ENCODE peak calls at places on chromosomes 4 and X, in seven cellular contexts. M is fibroblast of lung, N is brain microvascular endothelial cell, F is colonic mucosa, P is OCI-LY7, E is neural progenitor cell, B is cardiac muscle cell. X is an unnamed sample.

GRCh38 chr4:67892905-67893304 is 9.1 kb upstream of the TMPRSS11D start:
- DNase-seq in M (no peak), B (peak; percentile 14), N (no peak), P (no peak), F (no peak), E (peak; percentile 25), X (peak; percentile 80)

GRCh38 chrX:100410083-100410590 is at the start of gene PCDH19:
- DNase-seq in M (peak; percentile 52), F (peak; percentile 62), B (peak; percentile 89), P (no peak), N (peak; percentile 12), E (peak; percentile 89), X (peak; percentile 92)

GRCh38 chrX:119757979-119758681 is at the start of gene SOWAHD:
- DNase-seq in M (peak; percentile 21), F (peak; percentile 78), N (no peak), B (peak; percentile 42), E (peak; percentile 60), P (peak; percentile 39), X (peak; percentile 85)

GRCh38 chr4:86935833-86936721 is 1.3 kb downstream of the AFF1 start:
- DNase-seq in P (peak; percentile 88), N (peak; percentile 31), E (peak; percentile 36), F (peak; percentile 91), B (peak; percentile 45), M (peak; percentile 63), X (peak; percentile 91)

GRCh38 chrX:139126493-139126892 is 404.0 kb upstream of the F9 start:
- DNase-seq in M (no peak), F (peak; percentile 21), B (peak; percentile 64), N (no peak), E (peak; percentile 65), P (peak; percentile 46), X (peak; percentile 80)

GRCh38 chrX:149512225-149512885 is 7.2 kb upstream of the IDS start:
- DNase-seq in E (peak; percentile 62), B (peak; percentile 55), N (peak; percentile 40), F (peak; percentile 53), M (peak; percentile 40), P (peak; percentile 55), X (peak; percentile 89)

GRCh38 chr4:107366900-107367299 is 330.8 kb upstream of the DKK2 start:
- DNase-seq in N (no peak), M (no peak), P (no peak), B (no peak), E (no peak), F (no peak), X (no peak)

GRCh38 chr4:24933684-24934275 is 20.9 kb upstream of the CCDC149 start:
- DNase-seq in M (no peak), E (no peak), B (no peak), F (no peak), P (no peak), N (no peak), X (no peak)

GRCh38 chrX:12118134-12118533 is 20.1 kb upstream of the FRMPD4 start:
- DNase-seq in B (no peak), E (no peak), F (no peak), N (no peak), M (no peak), P (no peak), X (no peak)

GRCh38 chr4:153212755-153213154 is 8.5 kb downstream of the TRIM2 start:
- DNase-seq in B (no peak), N (no peak), E (no peak), F (no peak), P (no peak), M (no peak), X (no peak)

GRCh38 chr4:187268940-187269339 is 545.3 kb upstream of the FAT1 start:
- DNase-seq in E (no peak), F (no peak), P (no peak), M (peak; percentile 71), B (no peak), N (no peak), X (no peak)

GRCh38 chr4:7872264-7872771 is 67.3 kb downstream of the AFAP1 start:
- DNase-seq in M (peak; percentile 97), F (no peak), E (no peak), B (no peak), P (no peak), N (peak; percentile 87), X (no peak)

GRCh38 chrX:9604111-9604907 is 139.5 kb downstream of the TBL1X start:
- DNase-seq in B (no peak), P (no peak), M (no peak), F (no peak), N (no peak), E (no peak), X (no peak)

GRCh38 chrX:101385795-101386541 is at the start of gene BTK:
- DNase-seq in N (no peak), M (no peak), P (peak; percentile 80), E (no peak), B (no peak), F (no peak), X (no peak)

GRCh38 chrX:72387247-72387646 is 81.5 kb upstream of the CITED1 start:
- DNase-seq in N (no peak), M (no peak), E (no peak), F (no peak), P (no peak), B (no peak), X (no peak)

GRCh38 chr4:10032625-10033024 is 11.3 kb upstream of the SLC2A9 start:
- DNase-seq in B (no peak), P (no peak), F (no peak), E (no peak), N (peak; percentile 82), M (peak; percentile 22), X (peak; percentile 25)

GRCh38 chrX:34877451-34877850 is 65.1 kb upstream of the FAM47B start:
- DNase-seq in F (no peak), M (peak; percentile 32), B (no peak), E (no peak), N (peak; percentile 48), P (no peak), X (no peak)

GRCh38 chr4:126939401-126939800 is 693.4 kb upstream of the INTU start:
- DNase-seq in E (no peak), M (peak; percentile 42), F (no peak), N (peak; percentile 50), B (no peak), P (no peak), X (no peak)

GRCh38 chr4:53461244-53461643 is 83.8 kb downstream of the FIP1L1 start:
- DNase-seq in E (no peak), N (no peak), P (no peak), F (no peak), B (no peak), M (no peak), X (no peak)

GRCh38 chr4:105548483-105548882 is 3.9 kb upstream of the ARHGEF38 start:
- DNase-seq in M (no peak), N (peak; percentile 66), F (no peak), B (no peak), E (peak; percentile 8), P (no peak), X (no peak)

GRCh38 chr4:72505314-72505744 is 63.7 kb downstream of the ADAMTS3 start:
- DNase-seq in B (peak; percentile 72), F (no peak), N (peak; percentile 30), M (peak; percentile 73), P (peak; percentile 37), E (peak; percentile 66), X (peak; percentile 77)

GRCh38 chrX:22950278-22951266 is 49.2 kb upstream of the DDX53 start:
- DNase-seq in F (peak; percentile 18), B (no peak), E (no peak), P (no peak), M (peak; percentile 90), N (peak; percentile 88), X (no peak)

GRCh38 chr4:164396439-164396838 is 357.5 kb upstream of the SMIM31 start:
- DNase-seq in F (no peak), N (peak; percentile 8), B (peak; percentile 55), E (peak; percentile 7), M (no peak), P (no peak), X (no peak)

DNA sequence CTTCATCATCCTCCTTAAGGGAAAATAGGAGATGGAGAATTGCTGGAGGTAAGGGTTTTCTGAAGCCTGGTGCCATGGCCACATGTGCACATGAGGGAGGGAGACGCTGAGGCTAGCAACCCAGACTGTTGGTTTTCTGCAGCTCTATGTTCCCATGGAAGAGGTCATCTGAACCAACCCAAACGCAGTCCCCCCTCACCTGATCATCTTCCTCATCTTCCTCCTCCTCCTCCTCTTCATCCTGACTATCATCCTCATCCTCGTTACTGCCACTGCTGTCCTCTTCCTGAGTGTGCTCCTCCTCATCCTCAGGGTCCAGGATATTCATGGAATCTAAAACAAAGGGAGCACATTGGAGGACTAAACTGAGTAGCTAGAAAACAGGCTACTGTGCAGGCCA is 124.6 kb downstream of the HUWE1 start:
- DNase-seq in B (no peak), F (no peak), P (no peak), E (no peak), M (no peak), N (no peak), X (no peak)
- H3K36me3 ChIP-seq in B (peaks cover 45% of the 10 kb centered on the region), F (peaks cover 3% of the 10 kb centered on the region), P (peaks cover 98% of the 10 kb centered on the region), E (no peaks in the 10 kb centered on the region), M (peaks cover 16% of the 10 kb centered on the region), N (peaks cover 68% of the 10 kb centered on the region), X (peaks cover 97% of the 10 kb centered on the region)

DNA sequence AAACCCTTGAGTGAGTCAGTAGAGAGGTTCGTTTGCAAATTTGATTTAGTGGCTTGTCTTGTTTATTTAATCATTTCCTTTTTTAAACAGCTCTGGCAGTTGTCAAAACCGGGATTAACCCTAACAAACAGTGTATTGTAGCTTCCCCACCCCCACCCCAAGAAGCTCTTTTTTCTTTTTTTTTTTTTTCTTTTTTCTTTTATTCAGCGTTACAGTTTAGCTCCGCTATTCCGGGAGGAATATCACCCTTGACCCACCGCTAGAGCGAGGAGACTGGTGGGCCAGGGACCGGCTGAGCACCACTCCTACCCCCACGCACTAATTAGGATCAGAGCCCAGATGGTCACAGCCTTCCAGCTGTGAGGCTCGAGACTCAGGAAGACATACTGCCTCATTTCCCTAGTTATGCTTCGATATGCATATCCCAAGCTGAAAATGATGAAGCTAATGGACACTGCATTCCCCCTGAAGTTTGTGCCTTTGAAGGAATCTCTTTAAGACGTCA is 2.0 kb downstream of the PARM1 start:
- DNase-seq in E (peak; percentile 46), B (no peak), F (no peak), P (no peak), N (no peak), M (no peak), X (no peak)
- H3K4me3 ChIP-seq in E (peak overlapping the region; percentile 68), B (peak overlapping the region; percentile 67), F (peak overlapping the region; percentile 80), P (no peak overlapping the region), N (no peak overlapping the region), M (peak overlapping the region; percentile 52), X (peak overlapping the region; percentile 72)

GRCh38 chr4:185638093-185638492 is 102.8 kb upstream of the PDLIM3 start:
- DNase-seq in B (no peak), N (no peak), E (no peak), F (no peak), P (no peak), M (no peak), X (no peak)

GRCh38 chr4:185637162-185637875 is 102.0 kb upstream of the PDLIM3 start:
- DNase-seq in E (no peak), P (no peak), M (no peak), B (no peak), N (no peak), F (no peak), X (no peak)

GRCh38 chr4:185638548-185639301 is 103.4 kb upstream of the PDLIM3 start:
- DNase-seq in F (no peak), N (no peak), B (no peak), P (no peak), M (no peak), E (peak; percentile 27), X (peak; percentile 71)

GRCh38 chr4:185634066-185634652 is 98.9 kb upstream of the PDLIM3 start:
- DNase-seq in N (no peak), P (peak; percentile 31), B (no peak), E (peak; percentile 16), M (peak; percentile 24), F (no peak), X (no peak)
- TF ChIP-seq CTCF in N (peak; percentile 62), P (peak; percentile 87), B (peak; percentile 42), E (peak; percentile 67), M (peak; percentile 54), F (no peak), X (peak; percentile 93)

GRCh38 chr4:84734037-84734436 is 151.1 kb downstream of the CDS1 start:
- DNase-seq in F (no peak), N (no peak), E (no peak), M (no peak), P (no peak), B (no peak), X (no peak)
- H3K36me3 ChIP-seq in F (no peaks in the 10 kb centered on the region), N (peaks cover 18% of the 10 kb centered on the region), E (peaks cover 4% of the 10 kb centered on the region), M (peaks cover 8% of the 10 kb centered on the region), P (no peaks in the 10 kb centered on the region), B (peaks cover 23% of the 10 kb centered on the region), X (peaks cover 76% of the 10 kb centered on the region)